ENCODE peak calls at places on chromosome 11, in five cellular contexts. Z, E, H, U and F are unnamed samples. For H3K9me3, the result is how much of the 10 kb centered on the place peaks cover.

GRCh38 chr11:15650105-15650938 is 535.6 kb downstream of the INSC start:
- DNase-seq in H (peak), U (peak), Z (peak), E (peak), F (peak)

GRCh38 chr11:1153951-1154487 is 3.7 kb upstream of the MUC5AC start:
- DNase-seq in Z (peak), E (peak), U (no peak), H (no peak), F (no peak)

GRCh38 chr11:61513143-61513740 is 4.7 kb downstream of the LRRC10B start:
- DNase-seq in U (no peak), H (no peak), E (no peak), Z (no peak), F (no peak)

GRCh38 chr11:132804258-132804657 is 728.0 kb downstream of the OPCML start:
- DNase-seq in H (no peak), Z (no peak), E (no peak), U (no peak), F (no peak)

GRCh38 chr11:48043111-48043997 is 63.0 kb downstream of the PTPRJ start:
- DNase-seq in E (no peak), H (no peak), Z (no peak), U (no peak), F (peak)

GRCh38 chr11:123755344-123755743 is 1.0 kb upstream of the OR6X1 start:
- DNase-seq in H (no peak), Z (no peak), E (no peak), U (no peak), F (no peak)

GRCh38 chr11:129167315-129167714 is 24.8 kb downstream of the ARHGAP32 start:
- DNase-seq in U (no peak), Z (no peak), E (no peak), H (no peak), F (no peak)

GRCh38 chr11:121520243-121521144 is 67.7 kb upstream of the SORL1-AS1 start:
- DNase-seq in Z (no peak), U (no peak), E (no peak), H (no peak), F (no peak)

GRCh38 chr11:65476632-65477270 is 22.1 kb upstream of the MALAT1 start:
- DNase-seq in E (no peak), U (no peak), H (no peak), Z (no peak), F (no peak)

GRCh38 chr11:119664063-119664572 is 64.9 kb downstream of the NECTIN1 start:
- DNase-seq in H (no peak), E (no peak), Z (no peak), U (peak), F (no peak)

GRCh38 chr11:125470355-125470754 is 25.7 kb downstream of the FEZ1 start:
- DNase-seq in H (no peak), E (no peak), Z (no peak), U (no peak), F (no peak)

GRCh38 chr11:82790723-82791487 is 57.2 kb upstream of the FAM181B start:
- DNase-seq in Z (no peak), E (no peak), U (no peak), H (peak), F (no peak)

GRCh38 chr11:132312161-132312560 is 941.7 kb downstream of the NTM start:
- DNase-seq in E (no peak), H (no peak), U (no peak), Z (no peak), F (no peak)

GRCh38 chr11:25515576-25515975 is 816.4 kb upstream of the ANO3 start:
- DNase-seq in U (no peak), E (no peak), H (no peak), Z (no peak), F (no peak)

GRCh38 chr11:101043940-101044339 is 85.7 kb downstream of the PGR start:
- DNase-seq in U (no peak), Z (no peak), H (no peak), E (no peak), F (no peak)

GRCh38 chr11:92268546-92268945 is 43.9 kb downstream of the FAT3 start:
- DNase-seq in H (no peak), Z (no peak), E (no peak), U (no peak), F (no peak)

GRCh38 chr11:109197656-109198055 is 224.3 kb upstream of the C11orf87 start:
- DNase-seq in U (no peak), Z (no peak), H (no peak), E (no peak), F (no peak)

GRCh38 chr11:79369094-79369493 is 71.7 kb downstream of the TENM4 start:
- DNase-seq in E (no peak), U (no peak), Z (no peak), H (peak), F (no peak)

GRCh38 chr11:59172345-59173079 is 580 bp downstream of the DTX4 start:
- DNase-seq in E (no peak), Z (peak), H (peak), U (peak), F (peak)

GRCh38 chr11:44333271-44334218 is 23.6 kb upstream of the ALX4 start:
- DNase-seq in Z (no peak), H (no peak), U (no peak), E (no peak), F (no peak)

GRCh38 chr11:99932684-99933083 is 754.4 kb upstream of the ARHGAP42 start:
- DNase-seq in H (no peak), E (no peak), Z (no peak), U (no peak), F (no peak)

GRCh38 chr11:99937330-99937729 is 749.8 kb upstream of the ARHGAP42 start:
- DNase-seq in E (no peak), U (no peak), Z (no peak), H (no peak), F (no peak)

DNA sequence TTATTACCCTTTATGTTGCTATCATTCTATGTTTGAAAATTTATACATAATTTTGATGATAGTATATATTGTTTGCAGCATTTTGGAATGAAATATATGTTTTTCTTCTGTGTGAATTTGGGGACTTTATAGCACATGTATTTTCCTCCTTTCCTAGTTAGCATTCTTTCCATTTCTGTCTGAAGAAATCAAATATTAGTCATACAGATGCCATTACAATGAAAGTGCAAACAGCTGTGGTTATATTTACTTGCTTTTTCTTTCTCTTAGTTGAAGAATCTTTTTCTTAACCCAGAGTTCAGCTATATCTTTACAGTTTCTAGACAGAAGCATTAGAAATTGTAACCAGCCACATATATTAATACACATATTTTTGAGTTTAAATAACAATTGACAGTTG is 753.1 kb upstream of the ARHGAP42 start:
- DNase-seq in U (no peak), Z (no peak), E (no peak), H (no peak), F (no peak)
- H3K27ac ChIP-seq in U (no peak), Z (no peak), E (no peak), H (no peak), F (no peak)

DNA sequence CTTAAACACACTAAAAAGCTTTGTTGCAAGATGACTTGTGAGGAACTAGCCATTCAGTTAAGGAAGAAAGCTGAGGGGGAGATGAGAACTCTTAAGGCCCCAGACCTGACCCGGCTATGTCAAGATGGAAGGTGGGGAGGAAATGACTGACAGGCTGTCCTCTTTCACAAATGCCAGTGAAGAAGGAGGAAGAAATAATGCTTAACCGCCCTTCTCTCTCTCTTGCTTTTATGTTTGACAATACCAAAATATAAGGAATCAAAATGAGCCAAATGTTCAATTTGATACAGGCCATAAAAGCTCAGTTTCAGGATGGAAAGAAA is 87.4 kb downstream of the AMBRA1 start:
- DNase-seq in E (no peak), Z (no peak), U (no peak), H (no peak), F (no peak)
- TF ChIP-seq CTCF in E (no peak), Z (no peak), U (no peak), H (no peak), F (no peak)

DNA sequence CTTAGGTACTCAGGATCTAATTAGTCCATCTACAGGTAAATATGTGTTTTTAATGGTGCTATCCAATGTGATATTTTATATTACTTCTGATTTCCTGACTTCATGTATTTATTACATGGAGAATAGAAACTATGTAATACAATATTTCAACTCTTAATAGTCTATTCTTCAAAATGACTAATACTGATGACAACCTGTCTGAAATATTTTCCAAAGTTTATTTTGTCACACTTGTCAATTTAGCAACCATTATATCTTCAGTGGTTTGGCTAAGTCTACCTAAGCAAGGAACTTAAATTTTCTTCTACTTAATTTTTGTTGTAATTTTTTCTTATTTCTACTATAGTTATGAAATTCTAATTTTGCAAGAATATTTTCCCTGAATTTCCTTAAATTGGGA is 55.0 kb upstream of the CNTN5 start:
- DNase-seq in Z (no peak), H (no peak), E (no peak), U (no peak), F (no peak)
- H3K9me3 ChIP-seq in Z (under half), H (under half), E (under half), U (under half), F (under half)

DNA sequence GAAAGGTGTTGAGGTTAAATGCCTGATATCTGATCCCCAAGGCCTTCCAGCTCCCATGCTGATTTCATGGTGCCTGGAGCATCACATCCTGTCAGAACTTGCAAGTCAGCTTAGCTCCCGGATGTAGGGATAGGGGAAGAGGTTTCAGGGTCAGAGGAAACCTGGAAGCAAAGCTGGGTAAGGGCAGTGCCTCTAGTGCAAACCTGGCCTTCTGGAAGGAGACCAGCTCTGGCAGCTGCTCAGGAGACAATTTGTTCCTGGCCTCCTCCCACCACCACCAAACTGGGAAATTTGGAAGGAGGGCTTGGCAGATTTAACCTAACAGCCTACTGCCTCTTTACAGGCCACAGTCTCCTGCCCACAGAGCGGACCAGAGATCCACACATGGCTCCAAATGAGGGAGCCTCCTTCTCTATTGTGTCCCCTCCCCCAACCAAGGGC is 9.2 kb upstream of the TSKU start:
- DNase-seq in Z (no peak), U (no peak), E (no peak), H (no peak), F (no peak)
- H3K27ac ChIP-seq in Z (no peak), U (no peak), E (peak), H (no peak), F (no peak)

GRCh38 chr11:130390071-130390758 is 38.2 kb downstream of the ADAMTS8 start:
- DNase-seq in U (peak), H (peak), Z (no peak), E (peak), F (no peak)
- TF ChIP-seq CTCF in U (no peak), H (peak), Z (no peak), E (peak), F (no peak)

DNA sequence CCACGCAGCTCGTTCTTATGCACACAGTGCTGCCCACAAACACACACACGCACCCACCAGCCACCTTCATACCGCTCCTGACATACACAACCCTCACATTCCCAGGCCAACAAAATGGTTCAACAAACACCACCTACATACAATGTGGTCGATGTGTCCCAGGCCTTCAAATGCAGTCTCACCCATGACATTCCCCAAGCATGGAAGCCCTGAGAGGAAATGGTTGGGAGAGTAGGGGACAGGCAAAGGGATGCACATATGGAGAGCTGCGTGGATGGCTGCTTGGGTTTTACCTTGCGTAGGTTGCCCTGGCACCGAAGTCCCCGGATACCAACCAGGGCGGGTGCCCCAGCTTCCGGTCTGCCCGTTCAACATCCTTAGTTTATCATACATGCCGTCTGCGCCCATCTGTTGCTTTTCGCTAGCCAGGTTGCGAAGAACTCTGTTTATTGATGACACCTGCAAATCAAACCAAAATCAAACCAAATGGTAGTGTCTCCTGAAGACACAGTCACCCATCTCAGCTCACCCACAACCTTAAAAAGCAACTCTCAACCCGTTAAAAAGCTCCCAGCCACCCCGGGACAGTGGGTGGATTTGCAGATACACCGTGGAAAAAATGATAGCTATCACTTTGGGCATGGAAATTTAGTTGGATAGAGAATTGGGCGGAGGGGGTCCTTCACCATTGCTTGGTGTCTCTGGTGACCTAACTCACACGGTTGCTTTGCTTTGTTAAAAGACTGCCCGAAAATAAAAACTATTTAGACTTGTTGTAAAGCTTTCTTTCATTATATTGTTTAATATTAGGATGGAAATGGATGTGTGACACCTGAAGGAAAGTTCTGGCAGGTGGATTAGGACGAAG is 10.5 kb downstream of the PAX6 start:
- DNase-seq in U (no peak), Z (no peak), E (no peak), H (no peak), F (no peak)
- H3K9me3 ChIP-seq in U (under half), Z (under half), E (under half), H (under half), F (under half)

GRCh38 chr11:16780698-16781550 is 42.5 kb downstream of the C11orf58 start:
- DNase-seq in E (no peak), H (no peak), U (no peak), Z (no peak), F (no peak)
- H3K27ac ChIP-seq in E (no peak), H (no peak), U (no peak), Z (no peak), F (no peak)

GRCh38 chr11:45771942-45772522 is 32.9 kb upstream of the SLC35C1 start:
- DNase-seq in U (peak), Z (peak), E (peak), H (peak), F (peak)
- TF ChIP-seq CTCF in U (peak), Z (peak), E (peak), H (peak), F (peak)

DNA sequence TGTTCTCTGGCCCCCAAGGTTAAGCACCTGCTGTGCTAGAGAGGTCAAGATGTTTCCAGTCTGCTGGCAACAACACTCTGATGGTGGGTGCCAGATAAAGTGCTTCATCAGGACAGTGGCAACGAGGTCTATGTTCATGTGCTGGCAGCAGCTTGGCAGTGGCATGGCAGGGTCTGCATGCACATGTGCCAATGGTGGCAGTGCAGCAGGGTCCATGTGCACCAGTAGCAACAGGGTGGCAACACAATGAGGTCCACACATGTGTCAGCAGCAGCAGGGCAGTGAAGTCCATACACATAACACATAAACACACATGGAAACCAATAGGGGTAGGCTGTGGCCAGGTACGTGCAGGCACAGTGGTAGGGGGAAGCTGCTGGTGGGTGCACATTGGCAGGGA is 48.4 kb upstream of the FAR1 start:
- DNase-seq in Z (no peak), U (no peak), E (no peak), H (no peak), F (no peak)
- H3K9me3 ChIP-seq in Z (under half), U (under half), E (under half), H (under half), F (under half)